ENCODE peak calls at places on chromosomes 3 and 15, in seven cellular contexts. A is progenitor cell of endocrine pancreas, C is astrocyte of the cerebellum, T is PC-3, B is stomach, S is sigmoid colon, Y is ovary. V is an unnamed sample.

GRCh38 chr3:123194552-123194951 is 7.2 kb upstream of the SEC22A start:
- DNase-seq in A (peak), T (no peak), B (peak), C (no peak), Y (no peak), S (no peak), V (no peak)

GRCh38 chr3:21729888-21730459 is 21.0 kb downstream of the ZNF385D start:
- DNase-seq in T (no peak), A (no peak), B (no peak), C (peak), S (no peak), Y (no peak), V (no peak)

GRCh38 chr15:36527512-36528162 is 51.8 kb upstream of the CDIN1 start:
- DNase-seq in B (no peak), Y (no peak), C (no peak), A (no peak), T (no peak), S (no peak), V (no peak)

GRCh38 chr3:191383104-191383503 is 52.8 kb upstream of the UTS2B start:
- DNase-seq in C (no peak), A (no peak), T (no peak), S (no peak), Y (no peak), B (no peak), V (no peak)

GRCh38 chr3:151579571-151580270 is 118.9 kb upstream of the IGSF10 start:
- DNase-seq in A (no peak), B (no peak), Y (no peak), C (no peak), T (no peak), S (peak), V (peak)

GRCh38 chr15:25054329-25054728 is 99.5 kb downstream of the SNRPN start:
- DNase-seq in A (no peak), T (no peak), Y (peak), S (no peak), B (peak), C (no peak), V (no peak)

GRCh38 chr15:52121896-52122295 is 9.3 kb upstream of the BCL2L10 start:
- DNase-seq in S (no peak), B (no peak), C (no peak), Y (no peak), A (no peak), T (no peak), V (no peak)

GRCh38 chr3:94776401-94776915 is 713.6 kb downstream of the NSUN3 start:
- DNase-seq in S (no peak), T (no peak), B (no peak), Y (no peak), C (no peak), A (no peak), V (no peak)

GRCh38 chr3:169760479-169760878 is 4.4 kb downstream of the TERC start:
- DNase-seq in S (no peak), A (no peak), B (no peak), Y (no peak), T (peak), C (no peak), V (no peak)

GRCh38 chr15:74053941-74054529 is 28.3 kb downstream of the GOLGA6A start:
- DNase-seq in A (peak), B (peak), T (peak), C (no peak), Y (peak), S (peak), V (peak)

GRCh38 chr3:141311170-141311495 is 57.2 kb upstream of the ZBTB38 start:
- DNase-seq in Y (no peak), S (no peak), T (no peak), C (no peak), A (no peak), B (no peak), V (no peak)

GRCh38 chr3:141306276-141306675 is 62.0 kb upstream of the ZBTB38 start:
- DNase-seq in B (no peak), Y (no peak), A (no peak), C (no peak), T (no peak), S (no peak), V (no peak)

GRCh38 chr3:141306922-141307321 is 61.4 kb upstream of the ZBTB38 start:
- DNase-seq in T (peak), A (no peak), B (no peak), C (no peak), Y (no peak), S (no peak), V (peak)

GRCh38 chr3:141307351-141308059 is 60.8 kb upstream of the ZBTB38 start:
- DNase-seq in C (no peak), A (no peak), T (no peak), B (no peak), S (no peak), Y (no peak), V (peak)

GRCh38 chr3:141308588-141309218 is 59.6 kb upstream of the ZBTB38 start:
- DNase-seq in B (peak), T (peak), C (no peak), Y (peak), S (no peak), A (peak), V (peak)
- TF ChIP-seq CTCF in B (peak), T (peak), C (peak), Y (peak), S (no peak), A (peak), V (peak)

GRCh38 chr15:77358545-77359240 is 61.2 kb downstream of the PEAK1 start:
- DNase-seq in Y (no peak), B (no peak), A (no peak), S (no peak), C (no peak), T (no peak), V (no peak)
- TF ChIP-seq CTCF in Y (no peak), B (no peak), A (no peak), S (no peak), C (no peak), T (no peak), V (no peak)

GRCh38 chr3:32945136-32945535 is 6.3 kb upstream of the CCR4 start:
- DNase-seq in S (no peak), B (no peak), Y (no peak), A (no peak), T (peak), C (no peak), V (no peak)
- TF ChIP-seq CTCF in S (no peak), B (no peak), Y (no peak), A (no peak), T (peak), C (no peak), V (no peak)

GRCh38 chr3:27279153-27279552 is 90.0 kb downstream of the NEK10 start:
- DNase-seq in A (no peak), S (no peak), C (no peak), B (peak), T (peak), Y (no peak), V (no peak)
- TF ChIP-seq CTCF in A (peak), S (no peak), C (peak), B (peak), T (peak), Y (no peak), V (peak)

DNA sequence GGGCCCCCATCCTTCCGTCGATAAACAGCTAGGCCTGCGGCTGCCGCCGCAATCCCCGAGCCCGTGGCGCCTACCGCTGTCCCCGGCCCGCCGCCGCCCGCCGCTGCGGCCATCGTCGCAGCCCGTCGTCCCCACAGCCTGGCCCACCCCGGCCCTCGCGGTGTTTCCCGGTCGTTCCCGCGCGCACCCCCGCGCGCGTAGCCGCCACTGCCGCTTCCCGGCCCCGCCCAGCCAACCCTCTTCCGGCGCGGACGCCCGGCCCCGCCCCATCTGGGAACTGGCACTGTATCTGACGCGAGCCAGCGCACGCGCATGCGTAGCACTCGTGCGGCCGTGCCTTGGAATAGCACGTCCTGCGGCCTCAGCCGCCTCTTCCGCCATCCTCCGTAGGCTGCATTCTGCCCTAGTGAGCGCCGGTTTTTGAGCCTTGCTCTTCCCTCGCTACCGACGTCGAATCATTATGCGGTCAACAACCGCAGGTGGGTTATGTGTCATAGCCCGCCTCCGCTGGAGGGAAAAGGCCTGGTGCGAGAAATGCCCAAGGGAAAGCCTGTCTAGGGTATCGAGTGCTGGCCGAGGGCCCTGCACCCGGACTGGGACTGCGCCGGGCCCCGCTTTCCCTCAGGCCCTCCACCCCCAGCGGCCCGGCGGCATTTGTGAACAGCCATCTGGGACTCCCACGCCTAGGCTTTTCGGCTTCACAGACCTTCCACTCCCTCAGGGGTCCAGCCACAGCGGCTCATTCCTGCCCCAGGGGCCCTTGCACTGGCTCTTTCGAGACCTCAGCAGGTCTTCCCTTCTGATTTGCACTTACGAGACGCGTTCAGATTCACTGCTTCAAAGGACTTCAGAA is at the start of gene SMARCC1:
- DNase-seq in S (peak), B (peak), T (peak), Y (peak), A (peak), C (peak), V (peak)
- TF ChIP-seq CTCF in S (no peak), B (no peak), T (no peak), Y (peak), A (no peak), C (no peak), V (peak)

GRCh38 chr15:48556159-48556897 is 89.2 kb downstream of the FBN1 start:
- DNase-seq in C (no peak), S (no peak), B (no peak), T (no peak), Y (no peak), A (no peak), V (no peak)

GRCh38 chr15:48553559-48553958 is 92.0 kb downstream of the FBN1 start:
- DNase-seq in B (no peak), C (no peak), T (no peak), Y (no peak), S (no peak), A (no peak), V (no peak)

GRCh38 chr15:48557335-48557734 is 88.2 kb downstream of the FBN1 start:
- DNase-seq in B (peak), Y (no peak), S (no peak), A (no peak), T (no peak), C (no peak), V (no peak)

GRCh38 chr15:48554112-48554511 is 91.4 kb downstream of the FBN1 start:
- DNase-seq in A (no peak), Y (no peak), C (no peak), S (no peak), T (no peak), B (no peak), V (no peak)

DNA sequence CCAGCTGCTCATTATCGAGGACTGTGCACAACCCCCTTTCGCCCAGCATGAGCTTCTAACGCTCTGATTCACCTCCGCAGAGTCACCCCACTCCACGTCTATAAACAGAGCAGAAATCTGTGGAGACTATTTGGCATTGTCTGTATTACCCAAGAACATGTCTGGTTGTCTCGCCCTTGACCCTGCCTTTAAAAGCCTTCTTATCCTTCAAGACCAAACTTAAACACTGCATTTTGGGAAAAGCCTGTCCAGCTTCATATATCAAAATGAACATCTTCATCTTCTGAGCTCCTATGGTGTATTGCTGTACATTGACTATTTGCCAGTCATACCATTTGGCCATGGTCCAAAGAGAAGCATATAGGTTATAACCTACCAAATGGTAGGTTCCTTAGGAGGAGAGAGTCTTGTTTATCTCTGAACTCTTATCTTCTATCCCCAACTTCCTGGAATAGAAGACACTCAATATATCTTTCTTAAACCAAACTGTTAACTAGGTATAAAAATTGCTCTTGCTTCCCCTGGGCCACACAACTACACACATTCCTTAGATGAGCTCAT is 90.2 kb downstream of the FBN1 start:
- DNase-seq in B (no peak), S (no peak), T (no peak), Y (no peak), C (peak), A (no peak), V (no peak)
- TF ChIP-seq CTCF in B (no peak), S (no peak), T (no peak), Y (no peak), C (no peak), A (no peak), V (no peak)

DNA sequence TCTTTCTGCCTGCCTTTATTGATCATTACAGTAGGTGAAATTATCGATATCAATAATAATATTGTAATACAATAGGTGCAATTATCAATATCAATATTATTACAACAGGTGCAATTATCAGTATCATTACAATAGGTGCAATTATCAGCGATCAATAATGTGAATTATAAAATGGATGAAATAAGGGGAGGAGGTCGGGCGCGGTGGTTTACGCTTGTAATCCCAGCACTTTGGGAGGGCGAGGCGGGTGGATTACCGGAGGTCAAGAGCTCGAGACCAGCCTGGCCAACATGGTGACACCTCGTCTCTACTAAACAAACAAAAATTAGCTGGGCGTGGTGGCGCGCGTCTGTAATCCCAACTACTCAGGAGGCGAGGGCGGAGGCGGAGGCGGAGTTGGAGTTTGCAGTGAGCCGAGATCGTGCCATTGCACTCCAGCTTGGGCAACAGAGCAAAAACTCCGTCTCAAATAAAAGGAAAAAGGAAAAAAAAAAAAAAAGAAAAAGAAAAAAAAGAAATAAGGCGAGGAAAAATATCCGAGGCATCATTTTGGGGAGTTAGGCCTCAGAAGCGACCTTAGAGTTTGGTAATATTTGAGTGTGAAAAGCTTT is 611 bp upstream of the BNIP2 start:
- DNase-seq in S (peak), A (peak), C (peak), B (peak), T (peak), Y (peak), V (peak)
- TF ChIP-seq CTCF in S (no peak), A (no peak), C (no peak), B (no peak), T (no peak), Y (no peak), V (no peak)

GRCh38 chr3:38655708-38656300 is 6.3 kb upstream of the SCN5A start:
- DNase-seq in B (no peak), C (peak), Y (no peak), S (peak), T (peak), A (no peak), V (no peak)
- TF ChIP-seq CTCF in B (no peak), C (peak), Y (no peak), S (no peak), T (peak), A (peak), V (peak)

GRCh38 chr3:110267304-110267703 is 804.3 kb upstream of the NECTIN3 start:
- DNase-seq in C (no peak), S (no peak), Y (no peak), A (no peak), B (no peak), T (no peak), V (no peak)
- TF ChIP-seq CTCF in C (no peak), S (no peak), Y (no peak), A (no peak), B (no peak), T (peak), V (no peak)

GRCh38 chr15:99704444-99704838 is 28.8 kb downstream of the LYSMD4 start:
- DNase-seq in Y (no peak), C (peak), B (no peak), A (peak), S (no peak), T (peak), V (no peak)

GRCh38 chr15:99706557-99707303 is 26.5 kb downstream of the LYSMD4 start:
- DNase-seq in Y (no peak), B (no peak), T (no peak), A (no peak), C (no peak), S (no peak), V (no peak)

GRCh38 chr15:99702895-99703602 is 30.2 kb downstream of the LYSMD4 start:
- DNase-seq in Y (no peak), B (no peak), S (no peak), A (no peak), C (no peak), T (no peak), V (no peak)

GRCh38 chr15:99707481-99708270 is 25.6 kb downstream of the LYSMD4 start:
- DNase-seq in S (no peak), C (no peak), A (no peak), T (peak), B (no peak), Y (no peak), V (no peak)

DNA sequence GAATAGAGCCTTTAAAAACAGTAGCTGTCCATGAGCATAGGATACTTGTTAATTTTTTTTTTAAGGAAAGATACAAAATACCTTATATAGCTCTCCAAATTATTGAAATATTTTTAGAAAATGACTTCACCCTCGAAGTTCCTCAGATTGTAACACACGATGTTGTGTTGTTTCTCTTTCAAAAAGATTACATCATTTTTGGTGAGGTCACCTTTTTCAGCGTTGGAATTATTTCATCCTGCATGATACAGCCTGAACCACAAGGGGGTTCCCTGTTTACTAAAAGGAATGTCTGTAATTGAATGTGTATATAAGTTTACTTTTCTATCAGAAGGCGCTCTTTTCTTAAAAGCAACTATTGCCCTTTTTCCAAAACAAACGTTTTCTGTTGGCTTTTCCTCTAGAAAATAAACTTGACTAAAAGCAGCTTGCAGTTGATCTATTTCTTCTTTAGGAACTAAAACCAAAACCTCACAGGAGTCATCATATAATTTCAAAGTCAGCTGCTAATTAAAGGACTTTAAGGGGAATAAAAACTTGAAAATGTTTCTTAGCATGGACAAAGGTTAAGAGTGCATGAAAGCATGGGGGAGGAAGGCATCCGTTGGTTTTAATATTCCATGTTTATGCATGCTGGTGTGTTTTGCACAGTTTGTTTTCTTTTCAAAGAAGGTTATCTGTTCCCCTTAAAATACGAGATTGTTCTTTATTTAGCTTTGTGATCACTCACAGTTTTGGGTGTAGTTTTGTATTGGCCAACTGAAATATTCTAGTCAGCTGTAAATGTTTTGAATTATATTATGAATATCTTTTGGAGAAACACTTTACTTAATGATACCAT is 29.4 kb downstream of the LYSMD4 start:
- DNase-seq in S (no peak), B (no peak), C (peak), Y (no peak), A (no peak), T (peak), V (no peak)
- TF ChIP-seq CTCF in S (peak), B (peak), C (peak), Y (peak), A (peak), T (peak), V (peak)

V was measured in right atrium auricular region.